ENCODE peak calls at places on chromosome 5, in five cellular contexts. J, C, S, X and I are unnamed samples.

GRCh38 chr5:116032094-116032517 is at the start of gene ARL14EPL:
- DNase-seq in J (peak), C (peak), S (peak), X (peak), I (peak)

GRCh38 chr5:43497311-43498104 is 13.8 kb upstream of the TMEM267 start:
- DNase-seq in J (no peak), C (no peak), S (no peak), X (no peak), I (no peak)

GRCh38 chr5:148666353-148666752 is 12.0 kb upstream of the HTR4 start:
- DNase-seq in J (no peak), C (no peak), S (no peak), X (no peak), I (no peak)

GRCh38 chr5:56632199-56632598 is 183.2 kb upstream of the MAP3K1 start:
- DNase-seq in J (no peak), C (no peak), S (no peak), X (no peak), I (no peak)

GRCh38 chr5:151699071-151699901 is 12.6 kb upstream of the SPARC start:
- DNase-seq in J (peak), C (peak), S (peak), X (peak), I (no peak)

GRCh38 chr5:154708207-154708606 is 47.0 kb upstream of the LARP1 start:
- DNase-seq in J (no peak), C (no peak), S (peak), X (no peak), I (no peak)

GRCh38 chr5:110757118-110757729 is 18.4 kb downstream of the SLC25A46 start:
- DNase-seq in J (no peak), C (peak), S (peak), X (peak), I (no peak)

GRCh38 chr5:175894805-175895204 is 23.4 kb downstream of the CPLX2 start:
- DNase-seq in J (no peak), C (no peak), S (no peak), X (no peak), I (no peak)

GRCh38 chr5:18281947-18282557 is 647.8 kb downstream of the TAF11L14 start:
- DNase-seq in J (peak), C (peak), S (peak), X (peak), I (peak)

GRCh38 chr5:153559926-153560325 is 69.5 kb downstream of the GRIA1 start:
- DNase-seq in J (no peak), C (no peak), S (peak), X (no peak), I (no peak)

GRCh38 chr5:83718195-83718825 is 2.3 kb downstream of the HAPLN1 start:
- DNase-seq in J (peak), C (peak), S (peak), X (peak), I (peak)

GRCh38 chr5:184461-184860 is 6.8 kb upstream of the LRRC14B start:
- DNase-seq in J (no peak), C (no peak), S (no peak), X (no peak), I (no peak)

GRCh38 chr5:6261668-6262067 is 116.7 kb downstream of the MED10 start:
- DNase-seq in J (no peak), C (no peak), S (no peak), X (no peak), I (no peak)

GRCh38 chr5:141420855-141421488 is at the start of gene PCDHGA11:
- DNase-seq in J (no peak), C (peak), S (peak), X (peak), I (peak)

GRCh38 chr5:112848116-112848811 is 12.8 kb upstream of the SRP19 start:
- DNase-seq in J (peak), C (peak), S (peak), X (peak), I (peak)

GRCh38 chr5:132483661-132484385 is 6.8 kb downstream of the IRF1 start:
- DNase-seq in J (no peak), C (no peak), S (no peak), X (no peak), I (no peak)

GRCh38 chr5:131242728-131243255 is 21.1 kb upstream of the CDC42SE2 start:
- DNase-seq in J (peak), C (peak), S (peak), X (peak), I (no peak)

GRCh38 chr5:17257705-17258273 is 40.4 kb downstream of the BASP1 start:
- DNase-seq in J (no peak), C (no peak), S (no peak), X (no peak), I (peak)

GRCh38 chr5:112684737-112685136 is 52.9 kb upstream of the APC start:
- DNase-seq in J (no peak), C (no peak), S (peak), X (no peak), I (no peak)

DNA sequence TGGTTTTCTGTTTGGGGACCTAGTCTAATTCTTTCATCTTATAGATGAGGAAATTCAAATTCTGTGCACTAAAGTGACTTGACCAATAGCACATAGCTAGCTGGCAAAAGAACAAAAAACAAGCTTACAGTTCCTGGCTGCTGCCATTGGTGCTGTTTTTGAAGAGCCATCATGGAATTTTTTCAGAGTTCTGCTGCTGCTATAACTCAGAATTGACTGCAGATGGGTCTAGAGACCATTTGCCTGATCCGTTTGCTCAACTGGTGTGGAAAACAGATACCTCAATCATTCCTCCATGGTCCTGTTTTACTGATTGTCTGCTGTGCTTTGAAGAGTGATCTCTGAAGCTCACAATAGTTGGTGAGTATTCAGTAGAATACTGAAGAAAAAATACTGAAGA is 15.2 kb downstream of the FBXL7 start:
- DNase-seq in J (no peak), C (no peak), S (peak), X (no peak), I (no peak)
- TF ChIP-seq CTCF in J (no peak), C (no peak), S (no peak), X (no peak), I (no peak)

GRCh38 chr5:145829708-145830361 is 5.3 kb downstream of the PRELID2 start:
- DNase-seq in J (no peak), C (no peak), S (peak), X (no peak), I (no peak)
- TF ChIP-seq CTCF in J (no peak), C (no peak), S (no peak), X (no peak), I (no peak)

DNA sequence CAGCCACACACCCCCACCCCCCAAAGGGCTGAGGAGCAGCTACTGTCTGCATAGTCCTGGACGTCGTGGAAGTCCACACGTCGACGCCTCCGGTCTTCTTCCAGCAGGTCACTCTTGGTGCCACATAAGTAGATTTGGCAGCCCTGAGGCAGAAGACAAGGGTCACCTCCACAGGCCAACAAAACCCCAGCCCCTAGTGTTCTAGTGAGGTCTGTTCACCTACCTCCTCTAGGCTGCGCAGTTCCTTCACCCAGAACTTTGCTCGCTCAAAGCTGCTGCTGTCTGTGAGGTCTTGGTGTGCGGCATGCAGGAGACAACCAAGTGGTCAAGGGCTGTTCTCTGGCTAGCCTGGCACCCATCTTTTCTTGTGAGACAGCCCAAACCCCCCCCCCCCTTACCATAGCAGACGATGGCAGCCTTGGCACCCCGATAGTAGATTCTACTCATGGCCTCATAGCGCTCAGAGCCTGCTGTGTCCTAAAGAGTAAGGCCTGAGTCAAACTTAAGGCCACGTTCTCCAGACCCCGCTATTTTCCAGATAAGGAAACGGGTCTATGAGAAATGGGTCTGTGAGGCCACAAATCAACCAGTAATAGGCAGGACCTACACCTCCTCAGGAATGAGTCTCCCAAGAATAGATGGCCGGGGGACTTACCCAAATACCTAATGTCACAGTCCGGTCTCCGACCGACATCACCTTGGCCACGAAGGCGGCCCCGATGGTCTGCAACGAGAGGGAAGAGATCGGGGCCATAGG is 987 bp downstream of the RAB24 start:
- DNase-seq in J (no peak), C (no peak), S (peak), X (no peak), I (no peak)
- TF ChIP-seq CTCF in J (peak), C (no peak), S (no peak), X (no peak), I (peak)

GRCh38 chr5:9544056-9544455 is 1.8 kb downstream of the SEMA5A start:
- DNase-seq in J (no peak), C (no peak), S (no peak), X (no peak), I (no peak)

GRCh38 chr5:9544502-9545300 is 1.2 kb downstream of the SEMA5A start:
- DNase-seq in J (no peak), C (peak), S (peak), X (peak), I (peak)

GRCh38 chr5:9546973-9547947 is 1.4 kb upstream of the SEMA5A start:
- DNase-seq in J (no peak), C (no peak), S (peak), X (peak), I (no peak)

GRCh38 chr5:9545301-9545958 is 445 bp downstream of the SEMA5A start:
- DNase-seq in J (no peak), C (no peak), S (peak), X (no peak), I (no peak)

GRCh38 chr5:9545959-9546851 is at the start of gene SEMA5A:
- DNase-seq in J (no peak), C (no peak), S (peak), X (no peak), I (peak)
- TF ChIP-seq CTCF in J (no peak), C (no peak), S (no peak), X (no peak), I (no peak)

DNA sequence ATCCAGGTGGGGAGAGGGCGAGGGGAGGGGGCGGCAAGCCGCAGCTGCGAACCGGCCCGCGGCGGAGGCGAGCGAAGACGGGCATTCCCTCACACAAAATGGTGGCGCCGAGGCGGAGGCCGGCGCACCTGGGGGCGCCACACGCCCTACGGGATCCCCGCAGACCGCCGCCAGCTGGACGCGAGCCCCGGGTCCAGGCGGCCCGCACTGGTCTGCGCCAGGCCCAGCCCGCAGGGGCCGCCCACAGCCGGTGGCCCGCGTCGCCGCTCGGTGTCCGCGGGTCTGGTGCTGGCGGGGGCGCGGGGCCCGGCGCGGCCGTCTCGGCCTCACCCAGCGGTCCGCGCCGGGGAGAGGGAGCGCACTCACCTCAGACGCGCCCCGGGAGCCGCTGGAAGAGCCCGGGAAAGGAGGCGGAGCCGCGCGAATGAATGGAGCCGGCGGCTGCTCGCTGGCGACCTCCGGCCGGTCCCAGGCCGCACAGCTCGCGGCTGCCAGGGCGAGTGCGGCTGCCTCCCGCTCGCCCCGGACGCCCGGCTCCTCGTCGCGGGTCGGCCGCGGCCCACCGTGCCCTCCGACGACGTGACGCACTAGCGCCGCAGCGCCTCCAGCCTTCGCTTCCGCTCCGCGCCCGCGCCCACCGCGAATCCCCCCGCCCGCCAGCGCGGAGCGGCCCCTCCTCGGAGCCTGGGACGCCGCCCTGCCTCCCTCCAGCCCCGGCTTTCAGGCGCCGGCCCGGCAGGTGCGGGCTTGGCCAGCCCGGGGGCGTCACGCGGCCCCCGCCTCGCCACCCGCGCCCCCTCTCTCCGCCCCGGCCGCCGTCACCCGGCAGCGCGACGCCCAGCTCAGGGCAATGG is at the start of gene FAM169A:
- DNase-seq in J (no peak), C (peak), S (peak), X (no peak), I (peak)
- TF ChIP-seq CTCF in J (no peak), C (peak), S (no peak), X (no peak), I (no peak)

DNA sequence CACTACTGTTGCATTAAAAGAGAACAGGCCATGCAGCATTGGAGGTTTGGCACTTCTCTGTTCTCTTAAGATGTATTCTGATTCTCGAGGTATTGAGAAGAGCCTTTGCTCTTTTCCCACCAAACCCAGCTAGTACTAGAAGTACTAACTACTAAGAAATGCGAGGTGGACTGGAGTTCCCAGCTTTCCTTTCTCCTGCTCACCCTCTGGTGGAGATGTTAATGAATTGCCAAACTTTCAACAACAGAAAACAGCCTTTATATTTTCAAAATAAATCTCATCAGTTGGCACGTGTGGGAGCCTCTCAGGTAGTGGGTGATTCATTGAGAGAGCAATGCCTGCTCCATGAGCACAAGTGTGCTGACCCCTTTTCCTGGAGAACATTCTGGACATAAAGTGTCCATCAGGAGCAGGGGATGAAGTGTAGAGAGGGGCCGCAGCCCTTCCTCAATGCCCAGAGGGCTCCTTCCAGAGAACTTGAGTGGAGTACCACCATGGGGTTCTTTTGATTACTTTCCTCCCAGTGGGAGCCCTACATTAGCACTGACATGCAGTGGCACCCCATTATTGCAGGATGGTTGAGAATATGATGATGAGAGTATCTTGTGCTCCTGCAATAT is 45.7 kb downstream of the TMEM174 start:
- DNase-seq in J (no peak), C (peak), S (peak), X (peak), I (no peak)
- TF ChIP-seq CTCF in J (peak), C (peak), S (peak), X (peak), I (no peak)

DNA sequence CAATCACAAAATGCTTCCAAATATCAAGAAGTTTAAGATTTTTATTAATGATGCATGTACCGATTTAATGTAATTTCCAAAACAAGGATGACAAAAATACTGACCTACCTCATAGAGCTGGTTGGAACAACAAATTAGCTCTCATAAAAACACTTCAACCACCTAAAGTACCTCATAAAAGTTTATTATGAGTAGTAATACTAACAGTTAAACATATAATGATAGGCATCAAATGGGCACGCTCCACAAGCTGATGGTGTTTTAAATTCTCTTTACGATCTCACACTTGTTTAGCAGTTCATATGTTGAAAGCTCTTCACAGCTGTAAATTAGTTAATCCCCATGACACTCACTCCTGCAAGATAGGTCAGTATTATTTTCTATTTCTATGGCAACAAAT is 150.0 kb upstream of the KIF2A start:
- DNase-seq in J (no peak), C (no peak), S (no peak), X (no peak), I (no peak)
- TF ChIP-seq CTCF in J (no peak), C (no peak), S (no peak), X (no peak), I (no peak)